ENCODE peak calls at places on chromosomes 11 and 22, in six cellular contexts. E is left lung, U is heart right ventricle, A is tibial nerve, C is left ventricle myocardium inferior, M is MM.1S. B is an unnamed sample. For H3K4me1, the result is how much of the 10 kb centered on the place peaks cover.

GRCh38 chr11:91804057-91804456 is 420.6 kb upstream of the FAT3 start:
- DNase-seq in C (no peak), A (no peak), M (no peak), U (no peak), E (no peak), B (no peak)

GRCh38 chr22:37258810-37259472 is 14.9 kb upstream of the RAC2 start:
- DNase-seq in M (no peak), E (peak), C (no peak), U (no peak), A (no peak), B (no peak)

GRCh38 chr11:11672764-11673163 is 51.0 kb upstream of the GALNT18 start:
- DNase-seq in M (no peak), A (no peak), C (no peak), E (no peak), U (no peak), B (no peak)

GRCh38 chr11:122271167-122271566 is 155.2 kb upstream of the BLID start:
- DNase-seq in U (no peak), C (no peak), A (no peak), M (no peak), E (no peak), B (no peak)

GRCh38 chr11:73415854-73416615 is 39.8 kb downstream of the RELT start:
- DNase-seq in A (no peak), C (no peak), M (no peak), E (no peak), U (no peak), B (no peak)

GRCh38 chr11:102837646-102838045 is 5.8 kb downstream of the MMP3 start:
- DNase-seq in M (no peak), E (no peak), U (no peak), C (no peak), A (no peak), B (no peak)

GRCh38 chr11:126476256-126476970 is 120.9 kb downstream of the ST3GAL4 start:
- DNase-seq in C (no peak), U (no peak), A (no peak), M (no peak), E (no peak), B (no peak)

GRCh38 chr11:130448416-130449068 is at the start of gene ADAMTS15:
- DNase-seq in M (peak), E (peak), C (peak), A (peak), U (peak), B (no peak)

GRCh38 chr11:126537492-126537891 is 182.0 kb downstream of the ST3GAL4 start:
- DNase-seq in M (no peak), A (no peak), C (no peak), E (no peak), U (no peak), B (no peak)

GRCh38 chr11:16356751-16357365 is 512 bp upstream of the SOX6 start:
- DNase-seq in E (no peak), C (peak), A (no peak), M (no peak), U (peak), B (no peak)

GRCh38 chr11:130211781-130212401 is 52.3 kb downstream of the ST14 start:
- DNase-seq in M (no peak), U (no peak), A (no peak), C (no peak), E (peak), B (no peak)

GRCh38 chr11:63599211-63600122 is 14.8 kb downstream of the PLAAT3 start:
- DNase-seq in M (no peak), U (no peak), C (no peak), E (no peak), A (no peak), B (no peak)

GRCh38 chr11:60769811-60770210 is 13.1 kb downstream of the MS4A15 start:
- DNase-seq in C (no peak), E (no peak), U (no peak), M (no peak), A (no peak), B (no peak)

GRCh38 chr11:69126286-69126685 is 29.4 kb upstream of the SMIM38 start:
- DNase-seq in C (no peak), E (peak), U (no peak), M (no peak), A (peak), B (no peak)

GRCh38 chr11:47756208-47756607 is 10.9 kb downstream of the FNBP4 start:
- DNase-seq in E (no peak), C (no peak), A (no peak), M (no peak), U (no peak), B (no peak)

GRCh38 chr11:130721282-130721681 is 195.0 kb downstream of the SNX19 start:
- DNase-seq in U (no peak), A (no peak), C (no peak), E (no peak), M (no peak), B (no peak)

GRCh38 chr22:46079861-46080821 is 70.2 kb upstream of the PPARA start:
- DNase-seq in M (no peak), U (peak), C (peak), A (peak), E (peak), B (no peak)

GRCh38 chr22:49099089-49099488 is 728.6 kb downstream of the BRD1 start:
- DNase-seq in U (no peak), E (no peak), C (no peak), M (no peak), A (no peak), B (no peak)

GRCh38 chr22:49667236-49667635 is 160.4 kb downstream of the BRD1 start:
- DNase-seq in C (peak), U (peak), E (no peak), M (no peak), A (no peak), B (no peak)

GRCh38 chr11:87139475-87139874 is 101.7 kb downstream of the TMEM135 start:
- DNase-seq in U (no peak), E (no peak), C (no peak), M (no peak), A (no peak), B (no peak)

GRCh38 chr11:73493838-73494598 is 103.9 kb downstream of the FAM168A start:
- DNase-seq in A (no peak), M (no peak), E (no peak), C (no peak), U (no peak), B (no peak)

GRCh38 chr11:17075506-17075905 is 2.0 kb downstream of the RPS13 start:
- DNase-seq in U (no peak), A (no peak), E (no peak), C (no peak), M (no peak), B (no peak)

GRCh38 chr11:19444231-19444630 is 203.5 kb upstream of the E2F8 start:
- DNase-seq in C (no peak), A (no peak), M (no peak), U (no peak), E (no peak), B (no peak)

GRCh38 chr22:22999473-22999872 is 70.8 kb upstream of the GNAZ start:
- DNase-seq in M (no peak), C (no peak), U (no peak), A (no peak), E (no peak), B (no peak)

GRCh38 chr11:36102868-36103267 is 159.0 kb downstream of the LDLRAD3 start:
- DNase-seq in A (no peak), M (no peak), E (no peak), C (no peak), U (no peak), B (no peak)

GRCh38 chr22:19419464-19420178 is 11.9 kb downstream of the HIRA start:
- DNase-seq in A (no peak), U (no peak), M (peak), C (no peak), E (no peak), B (peak)
- H3K4me1 ChIP-seq in A (under half), U (half or more), M (half or more), C (under half), E (under half), B (under half)

GRCh38 chr11:1226226-1226961 is 3.5 kb downstream of the MUC5B start:
- DNase-seq in C (peak), M (no peak), E (peak), U (peak), A (no peak), B (no peak)
- TF ChIP-seq CTCF in C (no peak), M (peak), E (no peak), U (no peak), A (no peak), B (no peak)

GRCh38 chr11:111413849-111414248 is 34.8 kb upstream of the POU2AF1 start:
- DNase-seq in C (no peak), E (no peak), M (no peak), A (no peak), U (no peak), B (no peak)

GRCh38 chr11:111417011-111417765 is 38.1 kb upstream of the POU2AF1 start:
- DNase-seq in A (no peak), E (no peak), U (no peak), C (no peak), M (peak), B (no peak)

GRCh38 chr11:111414267-111414931 is 35.3 kb upstream of the POU2AF1 start:
- DNase-seq in E (no peak), C (no peak), U (no peak), M (peak), A (no peak), B (no peak)

GRCh38 chr11:111416231-111416960 is 37.3 kb upstream of the POU2AF1 start:
- DNase-seq in C (no peak), E (no peak), U (no peak), A (no peak), M (no peak), B (no peak)

GRCh38 chr11:111414936-111415335 is 35.9 kb upstream of the POU2AF1 start:
- DNase-seq in C (no peak), E (no peak), A (no peak), U (no peak), M (no peak), B (no peak)
- H3K4me3 ChIP-seq in C (no peak), E (no peak), A (no peak), U (no peak), M (no peak), B (no peak)

GRCh38 chr11:118605116-118605867 is 2.1 kb upstream of the PHLDB1 start:
- DNase-seq in U (peak), A (peak), M (no peak), E (no peak), C (peak), B (no peak)
- H3K4me1 ChIP-seq in U (half or more), A (half or more), M (under half), E (under half), C (half or more), B (under half)

DNA sequence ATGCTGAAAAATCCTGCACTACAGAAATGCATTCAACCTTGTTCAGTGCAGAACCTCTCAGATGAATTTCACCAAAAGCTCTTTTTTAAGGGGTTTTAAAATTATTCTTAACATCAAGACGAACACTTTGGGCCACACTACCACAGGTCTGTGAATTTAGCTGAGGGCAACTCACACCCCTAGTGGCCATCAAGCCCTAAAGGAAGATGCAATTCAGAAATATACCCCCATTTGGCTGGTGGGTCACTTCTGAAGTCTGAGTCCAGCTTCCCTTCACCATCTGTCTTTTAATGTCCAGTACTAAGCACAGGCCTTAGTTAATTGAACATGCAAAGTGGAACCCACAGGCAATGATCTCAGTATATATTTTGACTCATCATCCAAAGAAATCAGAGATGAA is 50.5 kb downstream of the FAM76B start:
- DNase-seq in C (no peak), A (no peak), M (no peak), E (no peak), U (no peak), B (no peak)
- TF ChIP-seq CTCF in C (no peak), A (no peak), M (peak), E (no peak), U (no peak), B (no peak)

GRCh38 chr22:32354360-32355351 is 3.0 kb upstream of the RFPL3 start:
- DNase-seq in U (no peak), C (no peak), E (no peak), A (no peak), M (no peak), B (no peak)
- H3K4me3 ChIP-seq in U (no peak), C (peak), E (peak), A (no peak), M (no peak), B (no peak)

DNA sequence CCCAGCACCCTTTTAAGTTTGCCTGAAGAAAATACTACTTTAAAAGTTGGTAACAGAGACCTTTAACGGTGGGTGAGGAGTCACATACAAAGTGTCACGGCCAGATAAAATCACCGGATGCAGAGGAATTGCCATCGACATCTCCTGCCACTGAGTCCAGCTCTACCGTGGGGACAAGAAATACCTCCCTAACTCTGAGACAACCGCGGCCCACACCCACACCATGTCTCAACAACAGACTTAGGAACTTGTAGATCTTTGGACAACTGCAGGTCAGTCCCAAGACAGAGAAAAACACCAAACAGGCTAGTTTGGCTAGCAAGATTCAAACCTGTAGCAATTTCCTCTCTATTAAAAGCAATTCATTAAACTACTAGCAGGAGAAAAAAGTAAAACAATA is 669 bp downstream of the ETS1 start:
- DNase-seq in E (no peak), U (no peak), M (no peak), C (no peak), A (no peak), B (no peak)
- H3K4me1 ChIP-seq in E (under half), U (under half), M (under half), C (under half), A (under half), B (under half)

GRCh38 chr11:111357150-111358037 is 21.7 kb downstream of the POU2AF1 start:
- DNase-seq in A (no peak), E (no peak), C (no peak), M (no peak), U (no peak), B (no peak)
- TF ChIP-seq CTCF in A (no peak), E (no peak), C (no peak), M (no peak), U (no peak), B (no peak)

DNA sequence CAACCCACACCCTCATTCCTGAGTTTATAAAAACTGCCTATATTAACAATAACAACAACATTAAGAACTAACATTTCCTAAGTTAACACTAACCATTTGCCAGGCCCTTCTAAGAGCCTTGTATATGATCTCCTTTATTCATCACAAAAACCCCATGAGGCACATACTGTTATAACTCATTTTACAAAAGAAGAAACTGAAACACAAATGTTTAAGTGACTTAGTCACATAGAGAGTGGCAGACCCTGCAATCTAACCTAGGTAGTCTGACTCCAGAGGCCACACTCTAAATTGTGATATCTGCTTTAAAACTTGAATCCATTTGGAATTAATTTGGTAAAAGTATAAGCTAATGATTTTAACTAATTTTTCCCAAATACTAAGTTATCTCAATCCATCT is 116.1 kb downstream of the SYT9 start:
- DNase-seq in E (no peak), A (no peak), M (no peak), C (no peak), U (no peak), B (no peak)
- H3K4me3 ChIP-seq in E (no peak), A (no peak), M (no peak), C (no peak), U (no peak), B (no peak)